ENCODE peak calls at places on chromosome 17, in six cellular contexts. S is HAP-1; G is stimulated activated CD4-positive, alpha-beta T cell treated with anti-CD3 and anti-CD28 coated beads, Interleukin-15, amount 100 ng/mL, for 1 hour; Q is GDM1; I is T-helper 17 cell; T is NCI-H748 treated with DMSO at 0.1 percent for 48 hours. O is an unnamed sample.

GRCh38 chr17:44203731-44204452 is 4.2 kb upstream of the ATXN7L3 start:
- DNase-seq in S (peak), G (no peak), Q (peak), I (no peak), T (peak), O (peak)

GRCh38 chr17:78672880-78673371 is 95.7 kb upstream of the DNAH17 start:
- DNase-seq in S (no peak), G (no peak), Q (no peak), I (no peak), T (no peak), O (no peak)

GRCh38 chr17:1713878-1714487 is 3.8 kb upstream of the TLCD2 start:
- DNase-seq in S (peak), G (no peak), Q (no peak), I (no peak), T (peak), O (peak)

GRCh38 chr17:48624544-48625501 is 1.3 kb downstream of the HOXB9 start:
- DNase-seq in S (peak), G (no peak), Q (no peak), I (no peak), T (peak), O (no peak)

GRCh38 chr17:39000021-39000601 is 32.9 kb upstream of the FBXO47 start:
- DNase-seq in S (no peak), G (no peak), Q (no peak), I (no peak), T (no peak), O (peak)

GRCh38 chr17:72572604-72573491 is 452.0 kb downstream of the SOX9 start:
- DNase-seq in S (no peak), G (no peak), Q (no peak), I (no peak), T (no peak), O (no peak)

GRCh38 chr17:68200689-68201424 is 47.0 kb upstream of the AMZ2 start:
- DNase-seq in S (peak), G (peak), Q (peak), I (peak), T (peak), O (peak)

GRCh38 chr17:50630524-50631194 is 4.0 kb upstream of the ABCC3 start:
- DNase-seq in S (peak), G (peak), Q (peak), I (peak), T (peak), O (peak)

O was measured in EL.